ENCODE peak calls at places on chromosome 11, in four cellular contexts. K is K562, Z is HepG2, Y is H1. W is an unnamed sample.

GRCh38 chr11:112977620-112978212 is 16.5 kb downstream of the NCAM1 start:
- DNase-seq in Z (no peak), K (no peak), Y (no peak), W (no peak)

GRCh38 chr11:117535201-117535869 is 207.7 kb downstream of the CEP164 start:
- DNase-seq in Y (no peak), Z (no peak), K (no peak), W (no peak)

GRCh38 chr11:60995798-60996197 is 24.3 kb downstream of the CD6 start:
- DNase-seq in K (no peak), Z (no peak), Y (no peak), W (no peak)

GRCh38 chr11:47981667-47982404 is 1.5 kb downstream of the PTPRJ start:
- DNase-seq in Z (no peak), K (no peak), Y (no peak), W (no peak)

GRCh38 chr11:113376156-113376555 is 11.4 kb upstream of the ANKK1 start:
- DNase-seq in Z (no peak), Y (no peak), K (no peak), W (no peak)

GRCh38 chr11:59119826-59120225 is 12.8 kb downstream of the FAM111B start:
- DNase-seq in Z (no peak), K (no peak), Y (no peak), W (no peak)

GRCh38 chr11:65431452-65432132 is 9.0 kb downstream of the NEAT1 start:
- DNase-seq in Z (no peak), K (no peak), Y (no peak), W (no peak)

GRCh38 chr11:57585301-57585700 is 12.2 kb upstream of the SERPING1 start:
- DNase-seq in K (no peak), Y (no peak), Z (no peak), W (no peak)

GRCh38 chr11:92960886-92961285 is 8.6 kb upstream of the MTNR1B start:
- DNase-seq in K (no peak), Z (no peak), Y (no peak), W (no peak)

GRCh38 chr11:105838668-105839403 is 183.2 kb downstream of the MSANTD4 start:
- DNase-seq in K (no peak), Z (no peak), Y (no peak), W (no peak)

GRCh38 chr11:116404143-116404800 is 368.5 kb downstream of the BUD13 start:
- DNase-seq in Z (no peak), K (no peak), Y (no peak), W (no peak)

GRCh38 chr11:125381499-125381898 is 114.6 kb downstream of the FEZ1 start:
- DNase-seq in K (no peak), Z (no peak), Y (no peak), W (no peak)

GRCh38 chr11:74566386-74566960 is 25.9 kb upstream of the POLD3 start:
- DNase-seq in Z (no peak), K (no peak), Y (no peak), W (no peak)

GRCh38 chr11:10087621-10088225 is 206.3 kb downstream of the SBF2 start:
- DNase-seq in Y (no peak), K (no peak), Z (no peak), W (no peak)

GRCh38 chr11:75293903-75294302 is 53.3 kb downstream of the TPBGL start:
- DNase-seq in K (peak), Z (no peak), Y (no peak), W (no peak)

GRCh38 chr11:57358543-57358961 is 20.4 kb downstream of the P2RX3 start:
- DNase-seq in Y (no peak), Z (no peak), K (no peak), W (no peak)

GRCh38 chr11:3046190-3046589 is 11.0 kb downstream of the CARS1 start:
- DNase-seq in Z (no peak), Y (no peak), K (no peak), W (no peak)

GRCh38 chr11:121367434-121367833 is 74.9 kb downstream of the SC5D start:
- DNase-seq in Z (no peak), Y (no peak), K (no peak), W (peak)

GRCh38 chr11:43987384-43988039 is 45.1 kb downstream of the C11orf96 start:
- DNase-seq in Z (no peak), K (no peak), Y (no peak), W (no peak)

GRCh38 chr11:102495161-102496042 is 35.1 kb downstream of the MMP7 start:
- DNase-seq in Y (peak), Z (peak), K (peak), W (peak)

GRCh38 chr11:104122008-104122635 is 41.8 kb downstream of the PDGFD start:
- DNase-seq in Y (no peak), K (no peak), Z (no peak), W (no peak)

GRCh38 chr11:133531971-133532651 is at the start of gene OPCML:
- DNase-seq in Y (no peak), Z (no peak), K (no peak), W (no peak)

GRCh38 chr11:109552376-109552775 is 130.4 kb downstream of the C11orf87 start:
- DNase-seq in K (no peak), Y (no peak), Z (no peak), W (no peak)

GRCh38 chr11:24198458-24198857 is 298.4 kb upstream of the LUZP2 start:
- DNase-seq in Z (no peak), K (no peak), Y (no peak), W (no peak)

GRCh38 chr11:5310423-5310822 is 8.7 kb upstream of the OR51B4 start:
- DNase-seq in K (no peak), Z (no peak), Y (no peak), W (no peak)

GRCh38 chr11:86513138-86513537 is 138.5 kb downstream of the CCDC81 start:
- DNase-seq in K (no peak), Y (no peak), Z (no peak), W (no peak)
- TF ChIP-seq HDAC6 in K (no peak), Y (no peak), Z (no peak), W (no peak)

GRCh38 chr11:88068848-88069554 is 106.2 kb downstream of the RAB38 start:
- DNase-seq in Z (no peak), K (no peak), Y (no peak), W (no peak)
- TF ChIP-seq HDAC6 in Z (no peak), K (no peak), Y (no peak), W (no peak)

DNA sequence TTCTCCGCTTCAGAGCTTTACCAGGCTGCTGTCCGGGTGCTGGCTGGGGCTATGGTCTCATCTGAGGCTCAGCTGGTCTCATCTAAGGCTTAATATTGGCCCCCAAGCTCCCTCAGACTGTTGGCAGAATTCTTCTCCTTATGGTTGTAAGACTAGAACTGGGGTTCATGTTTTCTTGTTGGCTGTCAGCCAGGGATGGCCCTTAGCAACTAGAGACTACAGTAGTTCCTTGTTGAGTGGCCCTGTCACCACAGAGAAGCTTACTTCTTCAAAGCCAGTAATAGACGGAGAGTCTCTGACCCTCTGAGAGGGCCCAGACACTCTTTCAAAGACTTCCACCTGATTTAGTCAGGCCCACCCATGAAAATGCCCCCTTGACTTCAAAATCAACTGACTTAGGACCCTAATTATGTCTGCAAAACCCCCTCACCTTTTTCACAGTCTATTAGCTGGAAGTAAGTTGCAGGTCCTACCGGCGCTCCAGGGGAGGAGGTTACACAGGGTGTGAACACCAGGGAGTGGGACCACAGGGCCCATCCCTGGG is 24.2 kb upstream of the TREH start:
- DNase-seq in K (no peak), Y (no peak), Z (no peak), W (no peak)
- TF ChIP-seq HDAC6 in K (no peak), Y (no peak), Z (no peak), W (no peak)

DNA sequence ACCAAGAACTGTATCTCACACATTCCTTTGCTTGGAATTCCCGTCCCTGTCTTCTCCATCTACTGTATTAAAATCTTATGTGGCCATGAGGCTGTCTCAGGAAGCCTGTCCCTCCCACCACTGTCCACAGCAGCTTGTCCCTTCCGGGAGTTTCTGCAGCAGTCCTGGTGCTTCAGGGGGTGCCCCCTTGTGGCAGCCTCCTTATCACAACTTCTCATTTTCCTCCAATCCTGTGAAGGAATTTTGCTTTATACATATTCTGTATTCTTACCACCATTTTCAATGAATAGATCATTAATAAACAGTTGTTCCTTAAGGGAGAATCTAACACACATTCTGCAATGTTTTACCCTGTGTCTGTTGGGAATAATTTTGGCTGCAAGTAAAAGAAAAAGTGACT is 220.4 kb upstream of the RAG2 start:
- DNase-seq in Z (no peak), K (peak), Y (no peak), W (no peak)
- TF ChIP-seq HDAC6 in Z (no peak), K (no peak), Y (no peak), W (no peak)

DNA sequence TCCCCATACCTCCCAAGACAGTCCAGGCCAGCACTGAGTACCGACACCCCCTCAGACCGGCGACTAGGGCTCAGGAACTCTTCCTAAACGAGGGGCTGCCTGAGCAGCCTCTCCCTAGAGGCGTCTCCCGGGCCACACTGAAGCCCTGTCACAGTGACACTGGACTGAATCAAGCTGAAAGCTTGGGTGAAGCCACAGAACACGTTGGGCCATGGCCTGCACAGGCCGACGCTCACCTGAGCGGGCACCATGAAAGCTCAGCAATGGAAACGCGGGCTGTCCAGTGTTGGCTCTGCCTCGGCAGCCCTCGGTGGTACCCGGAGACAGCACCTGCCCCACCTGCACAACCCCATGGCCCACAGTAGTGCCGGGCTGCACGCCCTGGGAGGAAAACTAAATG is 42.7 kb upstream of the MOB2 start:
- DNase-seq in K (no peak), Z (no peak), Y (no peak), W (no peak)
- TF ChIP-seq HDAC6 in K (no peak), Z (no peak), Y (no peak), W (no peak)

GRCh38 chr11:11348303-11348702 is 4.7 kb downstream of the CSNK2A3 start:
- DNase-seq in K (no peak), Y (no peak), Z (no peak), W (no peak)

GRCh38 chr11:11349051-11349450 is 4.0 kb downstream of the CSNK2A3 start:
- DNase-seq in Y (no peak), K (no peak), Z (no peak), W (no peak)

GRCh38 chr11:11347583-11347982 is 5.5 kb downstream of the CSNK2A3 start:
- DNase-seq in Z (no peak), K (no peak), Y (no peak), W (no peak)

GRCh38 chr11:11351042-11351586 is 1.9 kb downstream of the CSNK2A3 start:
- DNase-seq in Y (no peak), K (no peak), Z (no peak), W (no peak)

DNA sequence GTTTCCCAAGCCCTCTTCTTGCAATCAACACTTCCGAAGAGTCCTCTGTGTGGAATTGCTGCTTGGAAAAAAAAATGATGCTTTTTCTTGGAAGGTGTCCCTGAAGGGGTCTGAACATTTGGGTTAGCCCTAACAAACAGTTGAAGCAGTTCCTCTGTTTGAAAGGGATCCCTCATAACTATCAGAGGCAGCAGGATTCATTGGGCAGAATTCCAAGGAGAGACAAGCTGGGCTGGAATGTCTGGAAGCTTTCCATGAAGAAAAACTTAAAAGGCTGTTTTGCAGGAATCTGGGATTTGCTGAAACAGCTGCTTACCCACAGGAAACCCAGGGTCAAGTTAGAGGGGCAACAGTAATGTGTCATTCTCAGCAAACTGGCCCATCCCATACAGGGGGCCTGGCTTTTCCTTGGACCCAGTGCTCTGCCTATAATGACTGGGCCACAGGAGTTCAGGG is 3.2 kb downstream of the CSNK2A3 start:
- DNase-seq in Z (no peak), K (no peak), Y (no peak), W (no peak)
- TF ChIP-seq HDAC6 in Z (no peak), K (no peak), Y (no peak), W (no peak)